ENCODE peak calls at places on chromosomes 6 and 20, in five cellular contexts. Y is neuronal stem cell, S is SK-N-SH, B is IMR-90, C is endothelial cell of umbilical vein. K is an unnamed sample.

GRCh38 chr20:63957690-63958441 is 1.6 kb upstream of the UCKL1 start:
- DNase-seq in B (peak), Y (no peak), S (no peak), C (no peak), K (peak)

GRCh38 chr6:125175459-125175858 is 21.9 kb downstream of the TPD52L1 start:
- DNase-seq in Y (no peak), B (no peak), S (no peak), C (no peak), K (no peak)

GRCh38 chr20:60446273-60447111 is 488.3 kb downstream of the CDH26 start:
- DNase-seq in S (no peak), B (no peak), Y (no peak), C (no peak), K (peak)

GRCh38 chr20:18496740-18497592 is at the start of gene RBBP9:
- DNase-seq in Y (peak), S (peak), C (peak), B (peak), K (peak)

GRCh38 chr20:54028276-54029011 is 42.0 kb downstream of the BCAS1 start:
- DNase-seq in S (no peak), B (no peak), C (no peak), Y (no peak), K (no peak)

GRCh38 chr6:119887671-119888070 is 538.1 kb upstream of the MAN1A1 start:
- DNase-seq in C (no peak), S (no peak), Y (no peak), B (no peak), K (no peak)

GRCh38 chr6:71197770-71198169 is 90.8 kb upstream of the OGFRL1 start:
- DNase-seq in Y (no peak), C (no peak), S (no peak), B (peak), K (peak)

GRCh38 chr6:130136803-130137202 is 85.9 kb downstream of the SAMD3 start:
- DNase-seq in Y (no peak), S (no peak), B (peak), C (no peak), K (peak)

GRCh38 chr6:142187209-142187608 is 40.1 kb downstream of the VTA1 start:
- DNase-seq in B (peak), S (no peak), Y (no peak), C (peak), K (peak)

GRCh38 chr6:42136508-42137191 is 5.8 kb downstream of the C6orf132 start:
- DNase-seq in B (peak), C (no peak), Y (peak), S (peak), K (peak)

GRCh38 chr20:341682-342081 is 5.2 kb upstream of the NRSN2 start:
- DNase-seq in Y (no peak), S (no peak), C (peak), B (peak), K (peak)

GRCh38 chr6:46626228-46626909 is 26.2 kb downstream of the CYP39A1 start:
- DNase-seq in S (peak), Y (peak), B (peak), C (peak), K (peak)

GRCh38 chr20:1474817-1475603 is 8.4 kb upstream of the NSFL1C start:
- DNase-seq in Y (no peak), S (no peak), C (no peak), B (no peak), K (no peak)

GRCh38 chr6:53347250-53347920 is 1.4 kb downstream of the ELOVL5 start:
- DNase-seq in B (peak), Y (peak), S (no peak), C (peak), K (peak)

DNA sequence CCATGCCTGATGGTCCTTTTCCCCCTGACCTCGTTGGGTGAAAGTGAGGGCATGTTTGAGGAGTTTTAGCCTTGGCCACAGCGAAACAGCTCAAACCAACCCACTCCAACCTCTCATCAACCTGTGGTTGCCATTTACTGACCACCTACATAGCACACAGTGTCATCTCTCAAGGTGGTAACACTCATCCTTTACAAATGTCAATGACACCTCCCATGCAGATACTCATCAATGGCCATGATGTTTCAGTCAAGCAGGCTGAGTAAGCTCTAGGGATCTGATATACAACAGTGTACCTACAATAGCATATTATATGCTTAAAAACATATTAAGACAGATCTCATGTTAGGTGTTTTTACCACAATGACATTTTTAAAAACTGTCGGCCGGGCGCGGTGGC is 9.3 kb downstream of the RRAGD start:
- DNase-seq in Y (no peak), S (no peak), C (no peak), B (no peak), K (no peak)
- H3K4me2 ChIP-seq in Y (no peak), S (no peak), C (no peak), B (no peak), K (no peak)

DNA sequence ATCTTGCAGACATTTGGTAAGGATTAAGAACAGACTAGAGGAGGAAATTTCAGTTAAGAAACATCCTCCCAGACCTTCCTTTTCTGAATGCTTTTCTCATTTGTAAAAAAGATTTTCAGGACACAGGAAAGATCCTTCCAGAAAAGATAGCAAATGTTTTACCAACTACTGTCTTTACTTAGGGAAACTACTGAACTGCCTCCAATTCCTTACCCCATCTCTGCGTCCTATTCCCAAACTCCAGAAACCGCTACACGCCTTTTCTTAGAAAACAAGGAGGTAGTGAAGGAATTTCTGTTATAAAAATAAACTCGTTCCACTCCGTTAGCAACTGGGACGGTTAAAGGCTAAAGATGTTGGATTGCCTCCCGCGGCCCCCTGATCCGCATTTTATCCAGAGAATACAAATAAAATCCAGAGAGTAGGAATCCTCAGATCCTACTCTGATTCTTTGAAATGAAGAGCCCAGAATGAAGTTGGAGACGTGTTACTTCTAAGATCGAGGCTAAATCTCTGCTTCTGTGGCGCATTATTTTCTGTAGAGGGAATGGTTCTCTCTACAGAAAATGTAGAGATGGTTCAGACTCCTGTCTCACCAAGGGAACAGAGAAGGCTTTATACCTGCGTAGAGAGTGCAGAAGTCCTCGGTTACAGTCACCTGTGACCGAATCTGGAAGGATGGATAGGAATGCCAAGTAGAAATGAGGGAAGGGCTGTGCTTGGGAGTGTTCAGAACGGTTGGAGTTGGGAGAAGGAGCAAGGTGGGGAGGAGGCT is 133.0 kb downstream of the GPX5 start:
- DNase-seq in S (peak), B (peak), C (no peak), Y (no peak), K (peak)
- H3K9ac ChIP-seq in S (peak), B (peak), C (peak), Y (no peak), K (no peak)

GRCh38 chr6:149320745-149321240 is 3.3 kb downstream of the TAB2 start:
- DNase-seq in B (no peak), S (no peak), C (no peak), Y (no peak), K (no peak)
- H3K4me2 ChIP-seq in B (peak), S (peak), C (no peak), Y (no peak), K (peak)

GRCh38 chr20:50724851-50725721 is 6.3 kb upstream of the PARD6B start:
- DNase-seq in S (peak), C (no peak), B (peak), Y (peak), K (peak)

GRCh38 chr20:50723672-50724071 is 7.7 kb upstream of the PARD6B start:
- DNase-seq in B (no peak), Y (no peak), S (no peak), C (no peak), K (no peak)

GRCh38 chr20:50724112-50724724 is 7.2 kb upstream of the PARD6B start:
- DNase-seq in C (no peak), Y (no peak), S (no peak), B (no peak), K (no peak)

GRCh38 chr20:50726955-50727791 is 4.2 kb upstream of the PARD6B start:
- DNase-seq in B (no peak), S (no peak), Y (no peak), C (no peak), K (no peak)

GRCh38 chr20:50725722-50726000 is 5.7 kb upstream of the PARD6B start:
- DNase-seq in B (no peak), C (no peak), Y (no peak), S (no peak), K (no peak)
- H3K9ac ChIP-seq in B (no peak), C (no peak), Y (no peak), S (no peak), K (no peak)

GRCh38 chr6:50843842-50844241 is 25.2 kb downstream of the TFAP2B start:
- DNase-seq in S (no peak), C (no peak), Y (no peak), B (no peak), K (no peak)
- H3K4me2 ChIP-seq in S (no peak), C (no peak), Y (no peak), B (no peak), K (no peak)

DNA sequence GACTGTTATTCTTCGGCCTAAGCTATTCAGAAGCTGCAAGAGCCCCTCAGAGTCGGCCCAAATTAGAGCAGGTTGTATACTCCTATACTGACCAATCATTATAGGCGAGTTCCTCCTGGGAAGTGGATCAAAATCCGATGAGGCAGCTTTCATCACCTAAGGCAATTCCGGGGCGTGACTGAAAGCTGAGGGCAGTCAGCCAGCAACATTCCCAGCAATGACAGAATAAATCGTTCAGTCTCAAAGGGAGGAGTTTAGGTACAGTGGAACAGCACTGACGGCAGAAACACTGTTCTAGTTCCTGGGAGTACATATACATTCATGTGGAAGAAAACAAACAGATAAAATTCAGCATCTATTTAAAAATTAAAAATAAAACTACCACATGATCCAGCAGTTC is 10.8 kb downstream of the HLA-DQB2 start:
- DNase-seq in B (no peak), C (no peak), Y (no peak), S (no peak), K (no peak)
- H3K9ac ChIP-seq in B (no peak), C (no peak), Y (no peak), S (no peak), K (no peak)

DNA sequence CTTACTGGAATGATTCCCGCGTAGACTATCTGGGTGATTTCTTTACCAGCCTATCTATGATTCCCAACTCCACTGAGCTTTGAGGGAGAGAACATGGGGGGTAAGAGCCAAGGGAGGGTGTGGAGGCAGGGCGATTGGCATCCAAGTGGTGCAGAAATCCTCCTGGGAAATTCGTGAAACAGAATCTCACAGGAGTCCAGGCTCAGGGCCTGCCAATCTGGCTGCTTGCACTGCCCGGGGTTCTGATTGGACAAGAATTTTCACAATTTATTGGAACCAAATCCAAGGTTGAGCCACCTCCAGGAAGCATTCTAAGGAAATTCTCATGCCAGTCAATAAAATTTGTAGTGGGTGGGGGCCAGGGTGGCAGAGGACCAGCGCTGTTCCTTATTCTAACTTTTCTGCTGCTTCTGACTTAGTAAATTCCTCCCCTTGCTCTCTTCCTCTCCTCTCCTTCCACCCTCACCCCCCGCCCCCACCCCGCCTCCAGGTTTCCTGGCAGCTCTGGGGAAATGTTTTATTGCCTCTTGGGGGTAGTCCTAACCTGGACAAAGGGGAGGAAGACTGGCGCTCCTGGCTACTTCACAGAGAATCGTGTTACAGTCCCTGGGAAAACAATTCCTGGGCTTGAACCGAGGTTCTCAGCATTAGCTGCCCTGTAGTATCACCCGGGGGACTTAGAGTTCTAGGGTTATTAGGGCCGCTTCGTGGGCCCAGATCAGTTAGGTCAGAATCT is 3.1 kb downstream of the BMP6 start:
- DNase-seq in S (no peak), Y (no peak), C (peak), B (no peak), K (no peak)
- H3K4me2 ChIP-seq in S (peak), Y (peak), C (peak), B (peak), K (peak)

GRCh38 chr20:41314386-41314785 is 3.1 kb downstream of the ZHX3 start:
- DNase-seq in S (no peak), Y (no peak), C (no peak), B (no peak), K (no peak)
- H3K9ac ChIP-seq in S (no peak), Y (no peak), C (no peak), B (no peak), K (no peak)

GRCh38 chr20:38866265-38867061 is 59.8 kb upstream of the FAM83D start:
- DNase-seq in C (peak), B (no peak), Y (no peak), S (peak), K (no peak)

GRCh38 chr20:38862226-38862625 is 56.7 kb downstream of the PPP1R16B start:
- DNase-seq in C (no peak), B (no peak), Y (no peak), S (no peak), K (no peak)

GRCh38 chr20:38867062-38867359 is 59.2 kb upstream of the FAM83D start:
- DNase-seq in S (peak), B (no peak), Y (no peak), C (no peak), K (no peak)

GRCh38 chr20:38863024-38863851 is 57.7 kb downstream of the PPP1R16B start:
- DNase-seq in C (no peak), Y (no peak), S (no peak), B (no peak), K (no peak)

GRCh38 chr20:38864662-38865061 is 59.2 kb downstream of the PPP1R16B start:
- DNase-seq in Y (no peak), C (no peak), B (no peak), S (peak), K (no peak)
- H3K4me2 ChIP-seq in Y (no peak), C (no peak), B (no peak), S (no peak), K (no peak)